ENCODE peak calls at places on chromosomes 5 and 9, in eight cellular contexts. One of them, this sample, is unnamed.
A peak's percentile ranks its signal among the peaks of the same experiment; 100 is the strongest.

GRCh38 chr9:130890869-130891698 is 5.5 kb downstream of the QRFP start:
- DNase-seq in NT2/D1: no peak
- DNase-seq in prostate gland: no peak
- DNase-seq in CD4-positive, CD25-positive, alpha-beta regulatory T cell: no peak
- DNase-seq in body of pancreas: no peak
- DNase-seq in effector memory CD4-positive, alpha-beta T cell: no peak
- DNase-seq in colonic mucosa: no peak
- DNase-seq in CD8-positive, alpha-beta T cell: no peak
- DNase-seq in this sample: no peak

GRCh38 chr5:134586866-134587524 is 45.6 kb downstream of the SAR1B start:
- DNase-seq in CD4-positive, CD25-positive, alpha-beta regulatory T cell: peak; percentile 57
- DNase-seq in body of pancreas: peak; percentile 86
- DNase-seq in effector memory CD4-positive, alpha-beta T cell: peak; percentile 56
- DNase-seq in prostate gland: peak; percentile 63
- DNase-seq in NT2/D1: peak; percentile 81
- DNase-seq in colonic mucosa: peak; percentile 88
- DNase-seq in CD8-positive, alpha-beta T cell: peak; percentile 62
- DNase-seq in this sample: peak; percentile 88

GRCh38 chr9:28808042-28808441 is 1234.8 kb upstream of the C9orf72 start:
- DNase-seq in effector memory CD4-positive, alpha-beta T cell: no peak
- DNase-seq in CD4-positive, CD25-positive, alpha-beta regulatory T cell: no peak
- DNase-seq in prostate gland: no peak
- DNase-seq in colonic mucosa: no peak
- DNase-seq in body of pancreas: no peak
- DNase-seq in CD8-positive, alpha-beta T cell: no peak
- DNase-seq in NT2/D1: no peak
- DNase-seq in this sample: no peak

GRCh38 chr5:135239461-135240282 is 159.4 kb downstream of the MACROH2A1 start:
- DNase-seq in CD4-positive, CD25-positive, alpha-beta regulatory T cell: no peak
- DNase-seq in effector memory CD4-positive, alpha-beta T cell: no peak
- DNase-seq in body of pancreas: no peak
- DNase-seq in colonic mucosa: peak; percentile 16
- DNase-seq in prostate gland: no peak
- DNase-seq in NT2/D1: no peak
- DNase-seq in CD8-positive, alpha-beta T cell: no peak
- DNase-seq in this sample: peak; percentile 7

GRCh38 chr9:136339173-136339957 is 12.0 kb downstream of the GPSM1 start:
- DNase-seq in CD8-positive, alpha-beta T cell: no peak
- DNase-seq in body of pancreas: peak; percentile 90
- DNase-seq in effector memory CD4-positive, alpha-beta T cell: no peak
- DNase-seq in CD4-positive, CD25-positive, alpha-beta regulatory T cell: no peak
- DNase-seq in prostate gland: peak; percentile 51
- DNase-seq in colonic mucosa: peak; percentile 74
- DNase-seq in NT2/D1: peak; percentile 71
- DNase-seq in this sample: peak; percentile 85

GRCh38 chr5:65012411-65012972 is 243.8 kb downstream of the CWC27 start:
- DNase-seq in CD4-positive, CD25-positive, alpha-beta regulatory T cell: no peak
- DNase-seq in CD8-positive, alpha-beta T cell: no peak
- DNase-seq in prostate gland: no peak
- DNase-seq in colonic mucosa: no peak
- DNase-seq in body of pancreas: no peak
- DNase-seq in effector memory CD4-positive, alpha-beta T cell: no peak
- DNase-seq in NT2/D1: no peak
- DNase-seq in this sample: no peak

GRCh38 chr9:104863180-104863883 is 64.6 kb downstream of the ABCA1 start:
- DNase-seq in effector memory CD4-positive, alpha-beta T cell: no peak
- DNase-seq in colonic mucosa: peak; percentile 47
- DNase-seq in body of pancreas: peak; percentile 48
- DNase-seq in NT2/D1: no peak
- DNase-seq in CD8-positive, alpha-beta T cell: peak; percentile 11
- DNase-seq in prostate gland: peak; percentile 25
- DNase-seq in CD4-positive, CD25-positive, alpha-beta regulatory T cell: peak; percentile 10
- DNase-seq in this sample: peak; percentile 38

GRCh38 chr9:124884376-124884775 is 22.4 kb downstream of the ARPC5L start:
- DNase-seq in CD8-positive, alpha-beta T cell: no peak
- DNase-seq in colonic mucosa: no peak
- DNase-seq in body of pancreas: no peak
- DNase-seq in NT2/D1: no peak
- DNase-seq in CD4-positive, CD25-positive, alpha-beta regulatory T cell: no peak
- DNase-seq in prostate gland: no peak
- DNase-seq in effector memory CD4-positive, alpha-beta T cell: no peak
- DNase-seq in this sample: no peak

GRCh38 chr9:15834541-15834940 is 281.7 kb downstream of the CCDC171 start:
- DNase-seq in effector memory CD4-positive, alpha-beta T cell: no peak
- DNase-seq in NT2/D1: no peak
- DNase-seq in CD8-positive, alpha-beta T cell: no peak
- DNase-seq in CD4-positive, CD25-positive, alpha-beta regulatory T cell: no peak
- DNase-seq in prostate gland: no peak
- DNase-seq in body of pancreas: peak; percentile 15
- DNase-seq in colonic mucosa: no peak
- DNase-seq in this sample: peak; percentile 41

GRCh38 chr5:57889558-57889957 is 406.9 kb upstream of the ACTBL2 start:
- DNase-seq in CD8-positive, alpha-beta T cell: no peak
- DNase-seq in NT2/D1: no peak
- DNase-seq in CD4-positive, CD25-positive, alpha-beta regulatory T cell: no peak
- DNase-seq in colonic mucosa: no peak
- DNase-seq in body of pancreas: no peak
- DNase-seq in prostate gland: no peak
- DNase-seq in effector memory CD4-positive, alpha-beta T cell: no peak
- DNase-seq in this sample: no peak

GRCh38 chr9:127197861-127198430 is 66.6 kb upstream of the GARNL3 start:
- DNase-seq in CD4-positive, CD25-positive, alpha-beta regulatory T cell: no peak
- DNase-seq in effector memory CD4-positive, alpha-beta T cell: no peak
- DNase-seq in NT2/D1: no peak
- DNase-seq in colonic mucosa: no peak
- DNase-seq in body of pancreas: no peak
- DNase-seq in CD8-positive, alpha-beta T cell: no peak
- DNase-seq in prostate gland: no peak
- DNase-seq in this sample: no peak

GRCh38 chr9:3916420-3916819 is 383.4 kb downstream of the GLIS3 start:
- DNase-seq in CD8-positive, alpha-beta T cell: no peak
- DNase-seq in effector memory CD4-positive, alpha-beta T cell: no peak
- DNase-seq in body of pancreas: no peak
- DNase-seq in NT2/D1: no peak
- DNase-seq in colonic mucosa: no peak
- DNase-seq in CD4-positive, CD25-positive, alpha-beta regulatory T cell: no peak
- DNase-seq in prostate gland: no peak
- DNase-seq in this sample: no peak

GRCh38 chr5:164627051-164627450 is 1121.6 kb downstream of the MAT2B start:
- DNase-seq in NT2/D1: no peak
- DNase-seq in CD8-positive, alpha-beta T cell: no peak
- DNase-seq in colonic mucosa: no peak
- DNase-seq in effector memory CD4-positive, alpha-beta T cell: no peak
- DNase-seq in body of pancreas: no peak
- DNase-seq in prostate gland: no peak
- DNase-seq in CD4-positive, CD25-positive, alpha-beta regulatory T cell: no peak
- DNase-seq in this sample: no peak

GRCh38 chr5:79811904-79812303 is 122.3 kb downstream of the CMYA5 start:
- DNase-seq in body of pancreas: no peak
- DNase-seq in prostate gland: no peak
- DNase-seq in colonic mucosa: no peak
- DNase-seq in NT2/D1: no peak
- DNase-seq in effector memory CD4-positive, alpha-beta T cell: no peak
- DNase-seq in CD8-positive, alpha-beta T cell: no peak
- DNase-seq in CD4-positive, CD25-positive, alpha-beta regulatory T cell: no peak
- DNase-seq in this sample: no peak

GRCh38 chr5:119327018-119327417 is 28.8 kb upstream of the TNFAIP8 start:
- DNase-seq in prostate gland: no peak
- DNase-seq in NT2/D1: no peak
- DNase-seq in body of pancreas: no peak
- DNase-seq in colonic mucosa: no peak
- DNase-seq in CD8-positive, alpha-beta T cell: no peak
- DNase-seq in effector memory CD4-positive, alpha-beta T cell: no peak
- DNase-seq in CD4-positive, CD25-positive, alpha-beta regulatory T cell: no peak
- DNase-seq in this sample: no peak

GRCh38 chr9:114388764-114389375 is 1.1 kb upstream of the AKNA start:
- DNase-seq in body of pancreas: no peak
- DNase-seq in CD4-positive, CD25-positive, alpha-beta regulatory T cell: no peak
- DNase-seq in prostate gland: no peak
- DNase-seq in CD8-positive, alpha-beta T cell: no peak
- DNase-seq in colonic mucosa: no peak
- DNase-seq in NT2/D1: no peak
- DNase-seq in effector memory CD4-positive, alpha-beta T cell: no peak
- DNase-seq in this sample: no peak

GRCh38 chr5:141876628-141877477 is 1.4 kb downstream of the PCDH1 start:
- DNase-seq in body of pancreas: peak; percentile 55
- DNase-seq in CD4-positive, CD25-positive, alpha-beta regulatory T cell: no peak
- DNase-seq in NT2/D1: no peak
- DNase-seq in colonic mucosa: peak; percentile 63
- DNase-seq in CD8-positive, alpha-beta T cell: no peak
- DNase-seq in prostate gland: peak; percentile 51
- DNase-seq in effector memory CD4-positive, alpha-beta T cell: no peak
- DNase-seq in this sample: peak; percentile 71

GRCh38 chr5:141878771-141879759 is 855 bp upstream of the PCDH1 start:
- DNase-seq in CD8-positive, alpha-beta T cell: peak; percentile 73
- DNase-seq in prostate gland: peak; percentile 96
- DNase-seq in colonic mucosa: peak; percentile 98
- DNase-seq in CD4-positive, CD25-positive, alpha-beta regulatory T cell: peak; percentile 83
- DNase-seq in NT2/D1: no peak
- DNase-seq in effector memory CD4-positive, alpha-beta T cell: peak; percentile 83
- DNase-seq in body of pancreas: peak; percentile 93
- DNase-seq in this sample: peak; percentile 93

GRCh38 chr5:141879941-141880738 is 1.9 kb upstream of the PCDH1 start:
- DNase-seq in body of pancreas: no peak
- DNase-seq in CD4-positive, CD25-positive, alpha-beta regulatory T cell: no peak
- DNase-seq in colonic mucosa: no peak
- DNase-seq in prostate gland: no peak
- DNase-seq in CD8-positive, alpha-beta T cell: no peak
- DNase-seq in NT2/D1: no peak
- DNase-seq in effector memory CD4-positive, alpha-beta T cell: no peak
- DNase-seq in this sample: no peak

GRCh38 chr5:141877478-141878185 is 578 bp downstream of the PCDH1 start:
- DNase-seq in NT2/D1: no peak
- DNase-seq in CD4-positive, CD25-positive, alpha-beta regulatory T cell: no peak
- DNase-seq in body of pancreas: peak; percentile 34
- DNase-seq in CD8-positive, alpha-beta T cell: no peak
- DNase-seq in effector memory CD4-positive, alpha-beta T cell: no peak
- DNase-seq in prostate gland: peak; percentile 33
- DNase-seq in colonic mucosa: peak; percentile 61
- DNase-seq in this sample: no peak

DNA sequence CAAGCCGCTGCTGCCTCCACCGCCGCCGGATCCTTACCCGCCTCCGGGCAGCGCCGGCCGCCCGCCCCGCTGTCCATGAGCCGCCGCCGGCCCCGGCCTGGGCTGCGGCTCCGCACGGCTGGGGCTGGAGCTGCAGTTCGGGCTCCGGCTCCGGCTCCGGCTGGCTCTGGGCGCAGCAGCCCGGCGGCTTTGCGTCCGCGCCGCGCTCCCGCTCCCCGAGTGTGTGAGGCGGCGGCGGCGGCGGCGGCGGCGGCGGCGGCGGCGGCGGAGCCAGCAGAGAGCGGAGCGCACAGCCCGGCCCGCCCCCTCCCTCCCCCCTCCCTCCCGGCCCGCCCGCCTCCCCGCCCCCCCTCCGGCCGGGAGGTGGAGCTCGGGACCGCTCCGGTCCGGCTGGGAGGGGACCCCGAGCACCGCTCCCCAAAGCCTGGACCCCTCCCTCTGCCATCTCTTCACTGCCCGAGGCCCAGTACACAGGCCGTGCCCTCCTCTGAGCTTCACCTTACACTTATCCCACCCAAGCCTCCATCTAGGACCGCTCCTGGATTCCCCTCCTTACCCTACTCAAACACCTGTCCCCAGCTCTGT is at the start of gene PCDH1:
- DNase-seq in CD4-positive, CD25-positive, alpha-beta regulatory T cell: no peak
- DNase-seq in prostate gland: peak; percentile 41
- DNase-seq in NT2/D1: no peak
- DNase-seq in effector memory CD4-positive, alpha-beta T cell: no peak
- DNase-seq in body of pancreas: peak; percentile 50
- DNase-seq in CD8-positive, alpha-beta T cell: no peak
- DNase-seq in colonic mucosa: no peak
- DNase-seq in this sample: peak; percentile 61
- H3K27me3 ChIP-seq in CD4-positive, CD25-positive, alpha-beta regulatory T cell: peaks cover 35% of the 10 kb centered on the region
- H3K27me3 ChIP-seq in prostate gland: peaks cover 5% of the 10 kb centered on the region
- H3K27me3 ChIP-seq in NT2/D1: peaks cover 50% of the 10 kb centered on the region
- H3K27me3 ChIP-seq in effector memory CD4-positive, alpha-beta T cell: peaks cover 47% of the 10 kb centered on the region
- H3K27me3 ChIP-seq in body of pancreas: no peaks in the 10 kb centered on the region
- H3K27me3 ChIP-seq in CD8-positive, alpha-beta T cell: peaks cover 54% of the 10 kb centered on the region
- H3K27me3 ChIP-seq in colonic mucosa: peaks cover 21% of the 10 kb centered on the region
- H3K27me3 ChIP-seq in this sample: no peaks in the 10 kb centered on the region

GRCh38 chr5:128284236-128284635 is 200.7 kb downstream of the SLC12A2 start:
- DNase-seq in effector memory CD4-positive, alpha-beta T cell: no peak
- DNase-seq in colonic mucosa: no peak
- DNase-seq in body of pancreas: no peak
- DNase-seq in CD8-positive, alpha-beta T cell: no peak
- DNase-seq in NT2/D1: no peak
- DNase-seq in prostate gland: no peak
- DNase-seq in CD4-positive, CD25-positive, alpha-beta regulatory T cell: no peak
- DNase-seq in this sample: no peak
- H3K4me3 ChIP-seq in effector memory CD4-positive, alpha-beta T cell: no peak overlapping the region
- H3K4me3 ChIP-seq in colonic mucosa: no peak overlapping the region
- H3K4me3 ChIP-seq in body of pancreas: no peak overlapping the region
- H3K4me3 ChIP-seq in CD8-positive, alpha-beta T cell: no peak overlapping the region
- H3K4me3 ChIP-seq in NT2/D1: no peak overlapping the region
- H3K4me3 ChIP-seq in prostate gland: no peak overlapping the region
- H3K4me3 ChIP-seq in CD4-positive, CD25-positive, alpha-beta regulatory T cell: no peak overlapping the region
- H3K4me3 ChIP-seq in this sample: no peak overlapping the region

GRCh38 chr5:142319105-142319504 is 5.7 kb downstream of the SPRY4 start:
- DNase-seq in prostate gland: no peak
- DNase-seq in effector memory CD4-positive, alpha-beta T cell: no peak
- DNase-seq in NT2/D1: no peak
- DNase-seq in colonic mucosa: no peak
- DNase-seq in CD4-positive, CD25-positive, alpha-beta regulatory T cell: no peak
- DNase-seq in CD8-positive, alpha-beta T cell: no peak
- DNase-seq in body of pancreas: no peak
- DNase-seq in this sample: no peak

GRCh38 chr5:142320851-142321560 is 3.8 kb downstream of the SPRY4 start:
- DNase-seq in effector memory CD4-positive, alpha-beta T cell: no peak
- DNase-seq in CD8-positive, alpha-beta T cell: no peak
- DNase-seq in colonic mucosa: no peak
- DNase-seq in body of pancreas: no peak
- DNase-seq in CD4-positive, CD25-positive, alpha-beta regulatory T cell: no peak
- DNase-seq in NT2/D1: no peak
- DNase-seq in prostate gland: no peak
- DNase-seq in this sample: no peak

GRCh38 chr5:142320427-142320732 is 4.4 kb downstream of the SPRY4 start:
- DNase-seq in CD8-positive, alpha-beta T cell: no peak
- DNase-seq in CD4-positive, CD25-positive, alpha-beta regulatory T cell: no peak
- DNase-seq in prostate gland: no peak
- DNase-seq in effector memory CD4-positive, alpha-beta T cell: no peak
- DNase-seq in colonic mucosa: no peak
- DNase-seq in body of pancreas: no peak
- DNase-seq in NT2/D1: no peak
- DNase-seq in this sample: no peak

GRCh38 chr5:142317673-142318261 is 7.1 kb downstream of the SPRY4 start:
- DNase-seq in body of pancreas: no peak
- DNase-seq in CD4-positive, CD25-positive, alpha-beta regulatory T cell: no peak
- DNase-seq in prostate gland: no peak
- DNase-seq in NT2/D1: no peak
- DNase-seq in colonic mucosa: no peak
- DNase-seq in CD8-positive, alpha-beta T cell: no peak
- DNase-seq in effector memory CD4-positive, alpha-beta T cell: no peak
- DNase-seq in this sample: no peak

GRCh38 chr5:142319560-142320426 is 5.0 kb downstream of the SPRY4 start:
- DNase-seq in CD4-positive, CD25-positive, alpha-beta regulatory T cell: no peak
- DNase-seq in CD8-positive, alpha-beta T cell: no peak
- DNase-seq in prostate gland: no peak
- DNase-seq in colonic mucosa: no peak
- DNase-seq in body of pancreas: no peak
- DNase-seq in effector memory CD4-positive, alpha-beta T cell: no peak
- DNase-seq in NT2/D1: no peak
- DNase-seq in this sample: no peak
- H3K27me3 ChIP-seq in CD4-positive, CD25-positive, alpha-beta regulatory T cell: peaks cover 14% of the 10 kb centered on the region
- H3K27me3 ChIP-seq in CD8-positive, alpha-beta T cell: peaks cover 19% of the 10 kb centered on the region
- H3K27me3 ChIP-seq in prostate gland: no peaks in the 10 kb centered on the region
- H3K27me3 ChIP-seq in colonic mucosa: no peaks in the 10 kb centered on the region
- H3K27me3 ChIP-seq in body of pancreas: no peaks in the 10 kb centered on the region
- H3K27me3 ChIP-seq in effector memory CD4-positive, alpha-beta T cell: peaks cover 10% of the 10 kb centered on the region
- H3K27me3 ChIP-seq in NT2/D1: peaks cover 5% of the 10 kb centered on the region
- H3K27me3 ChIP-seq in this sample: no peaks in the 10 kb centered on the region

GRCh38 chr9:107703651-107704050 is 214.1 kb upstream of the KLF4 start:
- DNase-seq in body of pancreas: no peak
- DNase-seq in prostate gland: no peak
- DNase-seq in CD4-positive, CD25-positive, alpha-beta regulatory T cell: no peak
- DNase-seq in effector memory CD4-positive, alpha-beta T cell: no peak
- DNase-seq in colonic mucosa: no peak
- DNase-seq in CD8-positive, alpha-beta T cell: no peak
- DNase-seq in NT2/D1: no peak
- DNase-seq in this sample: no peak
- H3K4me3 ChIP-seq in body of pancreas: no peak overlapping the region
- H3K4me3 ChIP-seq in prostate gland: no peak overlapping the region
- H3K4me3 ChIP-seq in CD4-positive, CD25-positive, alpha-beta regulatory T cell: no peak overlapping the region
- H3K4me3 ChIP-seq in effector memory CD4-positive, alpha-beta T cell: no peak overlapping the region
- H3K4me3 ChIP-seq in colonic mucosa: no peak overlapping the region
- H3K4me3 ChIP-seq in CD8-positive, alpha-beta T cell: no peak overlapping the region
- H3K4me3 ChIP-seq in NT2/D1: no peak overlapping the region
- H3K4me3 ChIP-seq in this sample: no peak overlapping the region

This sample was measured in stomach.